ENCODE peak calls at places on chromosomes 3 and 15, in seven cellular contexts. B is EL; O is ureter; G is tibial nerve; E is mucosa of descending colon; R is stimulated activated naive CD8-positive, alpha-beta T cell treated with anti-CD3 and anti-CD28 coated beads, Interleukin-15, amount 100 ng/mL, for 72 hours; I is left colon. Q is an unnamed sample.

GRCh38 chr3:67017211-67017610 is 19.1 kb downstream of the KBTBD8 start:
- DNase-seq in E (no peak), R (no peak), G (no peak), I (no peak), B (no peak), O (no peak), Q (no peak)

GRCh38 chr3:145903472-145904013 is 257.4 kb downstream of the PLOD2 start:
- DNase-seq in G (no peak), E (no peak), O (no peak), R (no peak), I (no peak), B (no peak), Q (no peak)

GRCh38 chr15:90982135-90982534 is 12.2 kb downstream of the PRC1 start:
- DNase-seq in I (no peak), G (no peak), R (no peak), O (no peak), E (no peak), B (peak), Q (no peak)

GRCh38 chr15:79046691-79047404 is 43.7 kb downstream of the RASGRF1 start:
- DNase-seq in B (no peak), R (no peak), E (no peak), O (no peak), G (no peak), I (no peak), Q (no peak)

GRCh38 chr3:124119056-124119721 is 127.3 kb upstream of the ROPN1 start:
- DNase-seq in I (no peak), E (no peak), R (no peak), B (peak), G (no peak), O (no peak), Q (no peak)

GRCh38 chr3:185153170-185153733 is 392 bp upstream of the C3orf70 start:
- DNase-seq in I (no peak), E (peak), O (no peak), B (no peak), R (no peak), G (no peak), Q (no peak)

GRCh38 chr3:26118165-26118564 is 328.3 kb downstream of the OXSM start:
- DNase-seq in O (no peak), G (no peak), B (no peak), I (no peak), R (no peak), E (no peak), Q (no peak)

GRCh38 chr3:126394179-126394976 is at the start of gene CFAP100:
- DNase-seq in E (no peak), I (peak), B (no peak), O (no peak), G (peak), R (no peak), Q (no peak)

GRCh38 chr3:77038928-77039605 is 832 bp upstream of the ROBO2 start:
- DNase-seq in I (no peak), E (no peak), R (no peak), G (no peak), O (no peak), B (peak), Q (no peak)

GRCh38 chr3:56468184-56469106 is at the start of gene ERC2:
- DNase-seq in O (no peak), R (no peak), I (peak), E (no peak), B (peak), G (no peak), Q (peak)

Q was measured in T47D.